ENCODE peak calls at places on chromosomes 12 and 14, in five cellular contexts. One of them, this sample, is unnamed. For H3K4me1, the result is how much of the 10 kb centered on the place peaks cover.

GRCh38 chr12:119417440-119417839 is 82.9 kb downstream of the CCDC60 start:
- DNase-seq in pancreas: no peak
- DNase-seq in SK-N-SH: no peak
- DNase-seq in naive thymus-derived CD4-positive, alpha-beta T cell: no peak
- DNase-seq in ovary: no peak
- DNase-seq in this sample: no peak

GRCh38 chr14:89206426-89206825 is 210.6 kb downstream of the FOXN3 start:
- DNase-seq in naive thymus-derived CD4-positive, alpha-beta T cell: no peak
- DNase-seq in ovary: no peak
- DNase-seq in SK-N-SH: no peak
- DNase-seq in pancreas: no peak
- DNase-seq in this sample: no peak

GRCh38 chr14:104887623-104888488 is 22.8 kb downstream of the CEP170B start:
- DNase-seq in SK-N-SH: no peak
- DNase-seq in ovary: peak
- DNase-seq in naive thymus-derived CD4-positive, alpha-beta T cell: no peak
- DNase-seq in pancreas: peak
- DNase-seq in this sample: no peak

GRCh38 chr12:49673446-49674317 is 33.5 kb downstream of the FMNL3 start:
- DNase-seq in ovary: peak
- DNase-seq in SK-N-SH: peak
- DNase-seq in pancreas: peak
- DNase-seq in naive thymus-derived CD4-positive, alpha-beta T cell: no peak
- DNase-seq in this sample: peak

GRCh38 chr14:91138511-91139359 is 24.9 kb downstream of the DGLUCY start:
- DNase-seq in ovary: no peak
- DNase-seq in naive thymus-derived CD4-positive, alpha-beta T cell: no peak
- DNase-seq in pancreas: no peak
- DNase-seq in SK-N-SH: no peak
- DNase-seq in this sample: no peak

GRCh38 chr12:69027411-69027811 is 94.4 kb upstream of the CPM start:
- DNase-seq in naive thymus-derived CD4-positive, alpha-beta T cell: no peak
- DNase-seq in pancreas: no peak
- DNase-seq in SK-N-SH: no peak
- DNase-seq in ovary: no peak
- DNase-seq in this sample: peak

GRCh38 chr14:33432407-33433023 is 493.8 kb downstream of the NPAS3 start:
- DNase-seq in naive thymus-derived CD4-positive, alpha-beta T cell: no peak
- DNase-seq in ovary: no peak
- DNase-seq in SK-N-SH: no peak
- DNase-seq in pancreas: no peak
- DNase-seq in this sample: peak

GRCh38 chr14:68665116-68665515 is 127.8 kb downstream of the ZFP36L1 start:
- DNase-seq in SK-N-SH: no peak
- DNase-seq in naive thymus-derived CD4-positive, alpha-beta T cell: no peak
- DNase-seq in ovary: no peak
- DNase-seq in pancreas: no peak
- DNase-seq in this sample: peak

GRCh38 chr12:53098354-53098981 is 1.0 kb downstream of the IGFBP6 start:
- DNase-seq in ovary: peak
- DNase-seq in pancreas: no peak
- DNase-seq in SK-N-SH: no peak
- DNase-seq in naive thymus-derived CD4-positive, alpha-beta T cell: no peak
- DNase-seq in this sample: peak

GRCh38 chr14:76948213-76948947 is 80.1 kb downstream of the IRF2BPL start:
- DNase-seq in pancreas: no peak
- DNase-seq in SK-N-SH: no peak
- DNase-seq in ovary: peak
- DNase-seq in naive thymus-derived CD4-positive, alpha-beta T cell: no peak
- DNase-seq in this sample: no peak

GRCh38 chr14:55102141-55102547 is 26.9 kb upstream of the LGALS3 start:
- DNase-seq in SK-N-SH: peak
- DNase-seq in naive thymus-derived CD4-positive, alpha-beta T cell: no peak
- DNase-seq in pancreas: peak
- DNase-seq in ovary: peak
- DNase-seq in this sample: peak

GRCh38 chr12:130155416-130156073 is 6.7 kb upstream of the FZD10 start:
- DNase-seq in SK-N-SH: no peak
- DNase-seq in pancreas: no peak
- DNase-seq in naive thymus-derived CD4-positive, alpha-beta T cell: no peak
- DNase-seq in ovary: no peak
- DNase-seq in this sample: no peak

GRCh38 chr14:89270439-89271227 is 146.4 kb downstream of the FOXN3 start:
- DNase-seq in ovary: no peak
- DNase-seq in naive thymus-derived CD4-positive, alpha-beta T cell: no peak
- DNase-seq in SK-N-SH: no peak
- DNase-seq in pancreas: no peak
- DNase-seq in this sample: no peak

GRCh38 chr12:82414926-82415325 is 56.6 kb downstream of the METTL25 start:
- DNase-seq in ovary: no peak
- DNase-seq in pancreas: no peak
- DNase-seq in naive thymus-derived CD4-positive, alpha-beta T cell: no peak
- DNase-seq in SK-N-SH: no peak
- DNase-seq in this sample: peak

GRCh38 chr14:30085943-30086342 is 158.3 kb upstream of the PRKD1 start:
- DNase-seq in SK-N-SH: no peak
- DNase-seq in pancreas: peak
- DNase-seq in ovary: no peak
- DNase-seq in naive thymus-derived CD4-positive, alpha-beta T cell: no peak
- DNase-seq in this sample: no peak

GRCh38 chr12:3202734-3203446 is 125.7 kb downstream of the TSPAN9 start:
- DNase-seq in pancreas: peak
- DNase-seq in ovary: peak
- DNase-seq in naive thymus-derived CD4-positive, alpha-beta T cell: peak
- DNase-seq in SK-N-SH: peak
- DNase-seq in this sample: no peak

GRCh38 chr14:105200074-105200473 is 19.0 kb upstream of the NUDT14 start:
- DNase-seq in SK-N-SH: no peak
- DNase-seq in pancreas: no peak
- DNase-seq in ovary: no peak
- DNase-seq in naive thymus-derived CD4-positive, alpha-beta T cell: no peak
- DNase-seq in this sample: no peak

GRCh38 chr12:130968611-130969010 is 14.9 kb downstream of the ADGRD1 start:
- DNase-seq in naive thymus-derived CD4-positive, alpha-beta T cell: no peak
- DNase-seq in ovary: no peak
- DNase-seq in pancreas: no peak
- DNase-seq in SK-N-SH: no peak
- DNase-seq in this sample: no peak

GRCh38 chr12:53217049-53217929 is 10.2 kb upstream of the ITGB7 start:
- DNase-seq in ovary: no peak
- DNase-seq in naive thymus-derived CD4-positive, alpha-beta T cell: no peak
- DNase-seq in SK-N-SH: no peak
- DNase-seq in pancreas: no peak
- DNase-seq in this sample: peak

GRCh38 chr12:106954462-106955376 is 988 bp upstream of the TMEM263 start:
- DNase-seq in ovary: peak
- DNase-seq in naive thymus-derived CD4-positive, alpha-beta T cell: peak
- DNase-seq in pancreas: peak
- DNase-seq in SK-N-SH: peak
- DNase-seq in this sample: peak

GRCh38 chr14:100446572-100446971 is 123.4 kb downstream of the SLC25A47 start:
- DNase-seq in naive thymus-derived CD4-positive, alpha-beta T cell: no peak
- DNase-seq in ovary: no peak
- DNase-seq in pancreas: no peak
- DNase-seq in SK-N-SH: no peak
- DNase-seq in this sample: no peak

GRCh38 chr14:93006484-93007128 is 83.7 kb downstream of the CHGA start:
- DNase-seq in ovary: no peak
- DNase-seq in pancreas: no peak
- DNase-seq in naive thymus-derived CD4-positive, alpha-beta T cell: no peak
- DNase-seq in SK-N-SH: no peak
- DNase-seq in this sample: no peak

DNA sequence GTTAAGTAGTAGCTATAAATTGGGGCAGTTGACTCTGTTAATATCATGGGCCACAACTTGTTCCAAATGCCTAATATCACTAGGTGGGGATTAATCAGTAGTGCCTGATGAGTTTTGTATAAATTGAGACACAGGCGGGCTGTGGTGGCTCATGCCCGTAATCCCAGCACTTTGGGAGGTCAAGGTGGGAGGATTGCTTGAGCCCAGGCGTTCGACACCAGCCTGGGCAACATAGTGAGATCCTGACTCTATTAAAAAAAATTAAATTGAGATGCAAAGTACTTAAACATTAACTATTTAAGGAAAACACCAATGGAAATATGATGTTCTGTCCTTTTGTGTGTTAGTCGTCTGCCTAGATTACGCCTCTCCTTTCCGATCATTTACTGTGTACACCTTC is 9.0 kb downstream of the PAPOLA start:
- DNase-seq in ovary: no peak
- DNase-seq in naive thymus-derived CD4-positive, alpha-beta T cell: no peak
- DNase-seq in pancreas: no peak
- DNase-seq in SK-N-SH: no peak
- DNase-seq in this sample: no peak
- H3K4me1 ChIP-seq in ovary: under half
- H3K4me1 ChIP-seq in naive thymus-derived CD4-positive, alpha-beta T cell: under half
- H3K4me1 ChIP-seq in pancreas: half or more
- H3K4me1 ChIP-seq in SK-N-SH: under half
- H3K4me1 ChIP-seq in this sample: under half

GRCh38 chr14:22848391-22849164 is 12.2 kb downstream of the MMP14 start:
- DNase-seq in ovary: peak
- DNase-seq in pancreas: no peak
- DNase-seq in naive thymus-derived CD4-positive, alpha-beta T cell: no peak
- DNase-seq in SK-N-SH: peak
- DNase-seq in this sample: peak

GRCh38 chr14:22847661-22848341 is 11.4 kb downstream of the MMP14 start:
- DNase-seq in naive thymus-derived CD4-positive, alpha-beta T cell: no peak
- DNase-seq in SK-N-SH: peak
- DNase-seq in ovary: no peak
- DNase-seq in pancreas: no peak
- DNase-seq in this sample: peak

GRCh38 chr14:22846811-22847307 is 10.5 kb downstream of the MMP14 start:
- DNase-seq in SK-N-SH: peak
- DNase-seq in naive thymus-derived CD4-positive, alpha-beta T cell: no peak
- DNase-seq in ovary: no peak
- DNase-seq in pancreas: no peak
- DNase-seq in this sample: no peak

GRCh38 chr14:22850944-22851790 is 14.8 kb downstream of the MMP14 start:
- DNase-seq in SK-N-SH: no peak
- DNase-seq in ovary: peak
- DNase-seq in naive thymus-derived CD4-positive, alpha-beta T cell: no peak
- DNase-seq in pancreas: peak
- DNase-seq in this sample: peak

DNA sequence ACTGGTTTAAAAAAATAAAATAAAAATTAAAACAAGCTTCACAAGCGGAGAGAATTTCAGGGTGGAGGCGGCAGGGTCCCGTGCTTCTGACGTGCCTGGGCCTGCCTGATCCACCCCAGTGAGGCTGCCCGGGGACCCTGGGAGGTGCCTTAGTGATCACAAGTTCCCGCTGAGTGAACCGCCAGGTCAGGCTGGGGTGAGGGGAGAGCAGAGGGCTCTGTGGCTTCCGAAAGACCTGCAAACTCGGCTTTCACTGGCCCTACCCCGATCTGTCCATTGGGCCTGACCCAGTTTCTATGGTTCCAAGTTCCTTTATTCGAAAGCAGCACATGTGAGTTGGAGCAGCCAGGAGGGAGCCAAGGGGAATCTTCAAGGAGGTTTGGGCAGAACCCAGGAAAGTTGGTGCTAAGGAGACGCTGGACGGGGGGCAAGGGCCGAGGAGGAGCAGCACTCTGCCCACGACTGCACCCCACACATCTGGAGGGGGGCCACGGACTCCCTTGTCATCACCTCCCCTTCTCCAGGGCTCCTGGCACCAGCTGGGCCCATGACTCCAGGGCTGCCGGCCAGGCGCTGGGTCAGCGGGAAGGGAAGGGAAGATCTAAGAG is 12.9 kb downstream of the MMP14 start:
- DNase-seq in SK-N-SH: peak
- DNase-seq in ovary: peak
- DNase-seq in pancreas: no peak
- DNase-seq in naive thymus-derived CD4-positive, alpha-beta T cell: no peak
- DNase-seq in this sample: no peak
- H3K4me1 ChIP-seq in SK-N-SH: under half
- H3K4me1 ChIP-seq in ovary: under half
- H3K4me1 ChIP-seq in pancreas: under half
- H3K4me1 ChIP-seq in naive thymus-derived CD4-positive, alpha-beta T cell: under half
- H3K4me1 ChIP-seq in this sample: half or more

GRCh38 chr12:94637714-94638113 is 12.6 kb downstream of the TMCC3 start:
- DNase-seq in SK-N-SH: no peak
- DNase-seq in pancreas: no peak
- DNase-seq in naive thymus-derived CD4-positive, alpha-beta T cell: no peak
- DNase-seq in ovary: no peak
- DNase-seq in this sample: no peak

GRCh38 chr12:94638521-94638920 is 11.8 kb downstream of the TMCC3 start:
- DNase-seq in SK-N-SH: no peak
- DNase-seq in ovary: no peak
- DNase-seq in pancreas: no peak
- DNase-seq in naive thymus-derived CD4-positive, alpha-beta T cell: no peak
- DNase-seq in this sample: no peak

GRCh38 chr12:94643585-94643984 is 6.8 kb downstream of the TMCC3 start:
- DNase-seq in ovary: no peak
- DNase-seq in SK-N-SH: no peak
- DNase-seq in pancreas: no peak
- DNase-seq in naive thymus-derived CD4-positive, alpha-beta T cell: no peak
- DNase-seq in this sample: no peak

GRCh38 chr12:94641283-94641682 is 9.1 kb downstream of the TMCC3 start:
- DNase-seq in naive thymus-derived CD4-positive, alpha-beta T cell: no peak
- DNase-seq in SK-N-SH: no peak
- DNase-seq in pancreas: no peak
- DNase-seq in ovary: no peak
- DNase-seq in this sample: no peak

GRCh38 chr12:94640134-94640928 is 10.0 kb downstream of the TMCC3 start:
- DNase-seq in SK-N-SH: no peak
- DNase-seq in pancreas: no peak
- DNase-seq in ovary: no peak
- DNase-seq in naive thymus-derived CD4-positive, alpha-beta T cell: no peak
- DNase-seq in this sample: peak
- H3K4me1 ChIP-seq in SK-N-SH: under half
- H3K4me1 ChIP-seq in pancreas: under half
- H3K4me1 ChIP-seq in ovary: under half
- H3K4me1 ChIP-seq in naive thymus-derived CD4-positive, alpha-beta T cell: under half
- H3K4me1 ChIP-seq in this sample: under half

DNA sequence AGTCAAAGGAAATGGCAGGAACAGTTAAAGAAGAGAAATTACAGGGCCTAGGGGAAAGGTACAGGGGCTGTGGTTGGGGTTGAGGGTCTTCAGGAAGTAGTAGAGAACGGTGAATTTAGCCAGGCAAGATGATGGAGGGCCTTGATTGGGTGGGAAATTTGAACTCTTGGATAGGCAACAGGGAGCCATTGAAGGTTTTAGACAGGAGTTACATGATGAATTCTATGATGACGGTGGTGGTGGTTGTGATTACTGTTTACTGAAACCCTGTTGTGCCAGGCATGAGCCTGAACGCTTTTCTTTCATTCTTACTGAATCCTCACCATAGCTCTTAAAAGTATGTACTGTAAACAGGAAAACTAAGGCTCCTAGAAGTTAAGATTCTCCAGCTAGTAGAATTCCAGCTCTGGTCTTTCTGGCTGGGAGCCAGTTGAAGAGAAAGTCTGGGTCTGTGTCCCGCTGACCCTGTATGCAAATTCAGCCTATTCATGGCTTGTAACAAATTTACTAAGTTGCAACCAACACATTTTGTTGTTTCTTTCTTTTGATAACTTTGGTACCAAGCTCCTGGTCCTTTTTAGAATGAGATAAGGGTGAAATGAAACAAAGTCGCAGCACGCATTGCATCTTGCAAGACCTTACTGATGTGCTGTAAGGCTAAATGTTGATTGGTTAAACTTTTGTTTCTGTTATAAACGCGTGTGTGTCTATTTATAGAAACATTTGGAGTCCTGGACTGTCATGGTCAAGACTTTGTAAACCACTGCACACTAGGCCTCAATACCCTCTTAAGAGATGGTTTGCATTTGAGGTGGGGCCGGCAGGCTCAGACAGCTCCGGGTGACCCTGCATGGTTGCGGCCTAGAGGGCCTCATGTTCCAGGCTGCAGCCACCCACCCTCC is 6.0 kb downstream of the ORAI1 start:
- DNase-seq in SK-N-SH: no peak
- DNase-seq in pancreas: no peak
- DNase-seq in naive thymus-derived CD4-positive, alpha-beta T cell: no peak
- DNase-seq in ovary: no peak
- DNase-seq in this sample: peak
- H3K4me1 ChIP-seq in SK-N-SH: under half
- H3K4me1 ChIP-seq in pancreas: under half
- H3K4me1 ChIP-seq in naive thymus-derived CD4-positive, alpha-beta T cell: half or more
- H3K4me1 ChIP-seq in ovary: under half
- H3K4me1 ChIP-seq in this sample: under half

This sample was measured in fibroblast of lung.